ENCODE peak calls at places on chromosomes 6 and 20, in ten cellular contexts. Z is stomach, W is H1, A is sigmoid colon, R is HepG2, I is K562, J is transverse colon, Y is GM12892, O is upper lobe of left lung, N is HCT116. K is an unnamed sample.

GRCh38 chr6:106659859-106660258 is 30.5 kb downstream of the QRSL1 start:
- DNase-seq in Z (no peak), I (no peak), W (no peak), N (no peak), J (no peak), O (no peak), R (no peak), A (no peak), Y (no peak), K (no peak)

GRCh38 chr6:30006170-30007131 is 54.6 kb upstream of the POLR1H start:
- DNase-seq in O (peak; percentile 88), R (no peak), J (peak; percentile 20), N (no peak), Z (peak; percentile 35), A (peak; percentile 72), W (peak; percentile 60), I (no peak), Y (peak; percentile 19), K (peak; percentile 24)

GRCh38 chr6:135434095-135434494 is 63.4 kb downstream of the AHI1 start:
- DNase-seq in W (no peak), N (no peak), R (no peak), I (no peak), Y (no peak), A (no peak), O (no peak), J (no peak), Z (no peak), K (no peak)

GRCh38 chr20:3766832-3767433 is 620 bp downstream of the ADISSP start:
- DNase-seq in A (peak; percentile 68), R (no peak), W (no peak), Y (no peak), O (no peak), Z (no peak), I (peak; percentile 41), J (peak; percentile 31), N (no peak), K (no peak)

GRCh38 chr6:136226027-136226673 is 24.0 kb downstream of the MTFR2 start:
- DNase-seq in W (peak; percentile 72), Y (no peak), R (peak; percentile 59), J (peak; percentile 60), Z (peak; percentile 69), A (peak; percentile 73), I (peak; percentile 83), N (peak; percentile 36), O (no peak), K (peak; percentile 19)

GRCh38 chr20:34045294-34045693 is 51.6 kb downstream of the RALY start:
- DNase-seq in R (peak; percentile 73), Z (peak; percentile 43), N (no peak), J (no peak), Y (no peak), O (no peak), I (no peak), W (no peak), A (peak; percentile 71), K (no peak)

GRCh38 chr6:140441256-140441655 is 1066.8 kb upstream of the CITED2 start:
- DNase-seq in W (peak; percentile 52), Z (peak; percentile 46), A (peak; percentile 66), R (peak; percentile 46), O (no peak), I (no peak), J (peak; percentile 41), Y (no peak), N (no peak), K (no peak)

GRCh38 chr20:35200255-35200654 is 26.2 kb upstream of the MMP24 start:
- DNase-seq in O (no peak), I (no peak), J (no peak), N (no peak), W (no peak), A (no peak), Y (no peak), R (no peak), Z (no peak), K (no peak)

GRCh38 chr20:2140561-2140960 is 38.9 kb downstream of the STK35 start:
- DNase-seq in Y (no peak), I (no peak), R (no peak), J (peak; percentile 35), O (no peak), N (no peak), Z (peak; percentile 43), W (no peak), A (peak; percentile 83), K (no peak)

GRCh38 chr6:157288575-157288974 is 34.7 kb downstream of the TMEM242 start:
- DNase-seq in J (no peak), I (no peak), Z (no peak), O (peak; percentile 73), W (no peak), N (no peak), Y (no peak), A (no peak), R (no peak), K (no peak)

GRCh38 chr6:139531148-139531547 is 156.7 kb upstream of the CITED2 start:
- DNase-seq in I (peak; percentile 39), Z (no peak), R (no peak), Y (no peak), W (no peak), N (no peak), A (no peak), J (peak; percentile 14), O (no peak), K (no peak)

GRCh38 chr6:47181681-47182080 is 128.0 kb downstream of the TNFRSF21 start:
- DNase-seq in W (no peak), J (no peak), A (no peak), Y (no peak), R (no peak), O (no peak), N (no peak), I (no peak), Z (no peak), K (no peak)

GRCh38 chr6:84770521-84770920 is 6.1 kb upstream of the TBX18 start:
- DNase-seq in A (no peak), J (no peak), O (no peak), W (no peak), I (no peak), R (no peak), Z (no peak), N (no peak), Y (no peak), K (no peak)

GRCh38 chr6:43786664-43787329 is 16.8 kb downstream of the VEGFA start:
- DNase-seq in Y (no peak), R (no peak), O (no peak), N (no peak), A (no peak), W (no peak), I (no peak), J (no peak), Z (no peak), K (no peak)
- TF ChIP-seq POLR2A in Y (no peak), R (no peak), O (no peak), N (no peak), A (no peak), W (peak; percentile 17), I (peak; percentile 71), J (no peak), Z (no peak), K (no peak)

DNA sequence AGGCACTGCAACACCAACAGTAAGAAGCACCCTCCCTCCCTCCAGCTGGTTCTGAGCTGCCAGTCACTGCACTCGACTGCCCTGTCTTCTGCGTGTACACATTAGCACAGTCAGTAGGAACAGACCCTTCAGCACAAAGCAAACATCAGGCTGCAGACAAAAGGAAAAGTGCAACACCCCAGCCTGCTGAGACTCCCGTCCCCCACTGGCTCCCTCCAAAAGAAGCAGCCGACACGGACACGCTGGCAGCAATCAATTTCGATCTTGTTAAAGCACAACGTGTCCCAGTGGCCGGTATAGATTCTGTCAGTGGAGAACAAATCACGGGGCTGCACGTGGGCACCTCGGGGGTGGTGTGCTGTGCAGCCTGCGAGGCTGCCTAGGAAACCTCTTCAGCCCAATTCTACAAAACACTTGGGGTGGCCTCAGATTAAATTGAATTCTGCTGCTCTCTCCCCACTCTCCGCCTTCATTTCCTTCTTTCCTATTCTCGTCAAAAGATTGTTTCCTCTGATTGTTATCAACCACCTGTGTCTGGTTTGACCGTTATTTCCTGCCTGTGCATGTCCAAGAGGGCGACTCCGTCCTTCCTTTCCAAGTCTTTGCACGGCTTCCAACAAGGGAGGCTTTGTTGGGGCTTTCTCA is 38.7 kb downstream of the TRAF3IP2 start:
- DNase-seq in W (no peak), N (no peak), I (no peak), A (no peak), Z (no peak), R (no peak), O (peak; percentile 41), Y (no peak), J (no peak), K (no peak)
- TF ChIP-seq POLR2AphosphoS5 in W (no peak), N (no peak), I (no peak), A (no peak), Z (no peak), R (no peak), O (peak; percentile 44), Y (no peak), J (no peak), K (no peak)

DNA sequence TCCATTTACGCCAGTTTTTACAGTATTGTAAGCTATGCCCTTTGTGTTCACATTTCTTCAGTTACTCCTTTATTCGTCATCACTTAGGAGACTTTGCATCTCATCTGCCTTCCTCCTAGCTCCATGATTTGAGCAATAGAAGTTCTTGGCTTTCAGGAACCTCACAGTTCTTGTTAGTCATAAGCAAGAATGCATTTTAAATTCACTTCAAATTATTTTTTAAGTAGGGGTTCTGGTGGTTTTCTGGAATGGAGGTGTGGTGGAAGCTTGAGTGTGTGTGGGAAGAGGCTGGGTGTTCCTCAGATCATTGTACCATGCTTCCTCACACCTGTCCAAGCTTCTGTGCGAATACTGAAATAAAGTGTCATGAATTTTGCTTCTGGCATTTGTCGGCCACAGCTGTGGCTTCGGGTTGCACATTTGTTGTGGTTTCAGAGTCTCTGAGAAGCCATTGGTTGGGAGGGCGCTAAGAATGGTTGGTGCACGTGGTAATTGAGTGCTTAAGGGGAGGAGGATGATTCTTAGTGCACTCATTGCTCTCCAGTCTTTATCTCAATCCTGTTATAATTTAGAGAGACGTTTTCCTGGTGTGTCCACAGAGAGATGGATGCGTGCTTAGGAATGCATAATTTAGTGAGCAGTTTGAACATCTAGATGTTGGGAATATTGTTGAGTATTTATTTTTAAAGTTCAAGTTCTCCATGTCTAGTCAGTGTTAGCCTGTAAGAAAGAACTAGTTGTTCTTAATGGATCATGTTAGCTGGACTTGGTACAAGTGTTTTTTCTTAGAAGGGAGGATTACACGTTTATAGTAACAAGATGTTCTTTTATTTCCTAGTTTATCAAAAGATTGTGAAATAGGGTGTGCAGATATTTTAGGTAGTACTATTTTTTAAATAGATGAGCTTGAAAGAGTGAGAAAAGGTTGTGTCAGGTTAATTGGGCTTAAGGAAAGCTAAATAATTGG is 31.9 kb downstream of the FOXO3 start:
- DNase-seq in R (no peak), W (no peak), A (peak; percentile 81), J (peak; percentile 70), Z (peak; percentile 38), I (peak; percentile 25), Y (peak; percentile 31), N (no peak), O (no peak), K (no peak)
- TF ChIP-seq POLR2A in R (no peak), W (no peak), A (no peak), J (no peak), Z (no peak), I (no peak), Y (no peak), N (no peak), O (no peak), K (no peak)

DNA sequence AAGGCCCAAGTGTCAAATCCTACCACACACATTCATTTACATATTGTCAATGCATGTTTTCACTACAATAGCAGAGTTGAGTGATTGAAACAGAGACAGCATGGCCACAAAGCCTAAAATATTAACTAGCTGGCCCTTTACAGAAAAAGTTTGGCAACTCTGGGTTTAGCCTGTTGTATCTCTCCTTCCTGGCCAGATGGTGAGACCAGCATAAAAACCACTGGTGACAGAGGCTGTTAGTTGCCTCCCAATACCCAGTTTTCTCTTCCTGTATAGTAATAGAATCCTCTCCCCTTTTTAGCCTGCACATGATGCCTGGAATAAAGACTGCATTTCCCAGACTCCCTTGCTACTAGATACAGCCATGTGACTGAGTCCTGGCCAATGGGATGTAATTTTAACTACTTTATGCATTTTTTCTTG is 100.0 kb upstream of the TAB2 start:
- DNase-seq in Z (no peak), N (peak; percentile 3), R (no peak), Y (no peak), I (no peak), O (no peak), W (no peak), A (no peak), J (no peak), K (no peak)
- TF ChIP-seq POLR2AphosphoS5 in Z (no peak), N (no peak), R (no peak), Y (no peak), I (no peak), O (no peak), W (no peak), A (no peak), J (no peak), K (no peak)